ENCODE peak calls at places on chromosomes 3 and 15, in eight cellular contexts. Y is dorsolateral prefrontal cortex, V is fibroblast of the aortic adventitia, L is tibial artery, G is heart left ventricle, T is fibroblast of mammary gland, U is SK-N-SH, J is astrocyte of the spinal cord. Z is an unnamed sample.

GRCh38 chr3:396293-396692 is 199.7 kb downstream of the CHL1 start:
- DNase-seq in V (no peak), U (no peak), T (peak), Y (no peak), J (no peak), L (no peak), G (no peak), Z (no peak)

GRCh38 chr3:51319271-51319670 is 65.8 kb upstream of the MANF start:
- DNase-seq in Y (no peak), L (no peak), V (peak), T (no peak), U (no peak), J (no peak), G (no peak), Z (no peak)

GRCh38 chr3:174533286-174533685 is 325.8 kb upstream of the NAALADL2 start:
- DNase-seq in V (peak), U (no peak), L (no peak), Y (no peak), J (peak), G (no peak), T (peak), Z (no peak)

GRCh38 chr3:186570941-186571643 is 572 bp downstream of the DNAJB11 start:
- DNase-seq in U (no peak), Y (no peak), J (no peak), L (no peak), V (no peak), G (no peak), T (no peak), Z (no peak)

GRCh38 chr15:37100109-37100873 is at the start of gene MEIS2:
- DNase-seq in J (peak), Y (peak), G (peak), L (peak), T (peak), U (peak), V (peak), Z (peak)

GRCh38 chr15:74417230-74417629 is 16.5 kb downstream of the SEMA7A start:
- DNase-seq in T (peak), L (no peak), U (no peak), G (peak), J (peak), V (peak), Y (no peak), Z (no peak)

GRCh38 chr3:50189274-50189673 is 2.1 kb upstream of the GNAT1 start:
- DNase-seq in U (peak), T (peak), J (peak), G (peak), Y (peak), V (peak), L (peak), Z (peak)

GRCh38 chr3:44981220-44981619 is 5.2 kb downstream of the EXOSC7 start:
- DNase-seq in V (peak), Y (no peak), T (peak), L (no peak), U (no peak), J (no peak), G (no peak), Z (no peak)

GRCh38 chr15:65081758-65082157 is 5.2 kb downstream of the KBTBD13 start:
- DNase-seq in G (no peak), U (no peak), Y (no peak), V (no peak), T (no peak), L (no peak), J (no peak), Z (no peak)

GRCh38 chr3:104763007-104763406 is 603.7 kb upstream of the ALCAM start:
- DNase-seq in J (peak), T (peak), G (no peak), L (no peak), Y (no peak), V (peak), U (no peak), Z (peak)

GRCh38 chr15:64209680-64210334 is 47.0 kb upstream of the PPIB start:
- DNase-seq in J (peak), U (peak), Y (no peak), V (peak), G (no peak), T (peak), L (no peak), Z (no peak)

GRCh38 chr3:28253040-28253715 is 11.8 kb downstream of the CMC1 start:
- DNase-seq in G (no peak), T (no peak), Y (no peak), J (no peak), V (no peak), U (no peak), L (no peak), Z (no peak)

GRCh38 chr15:63823253-63823844 is 10.4 kb downstream of the HERC1 start:
- DNase-seq in G (no peak), J (no peak), U (no peak), L (no peak), T (no peak), Y (no peak), V (no peak), Z (no peak)

GRCh38 chr15:89346516-89346915 is 11.9 kb upstream of the POLG start:
- DNase-seq in G (no peak), U (no peak), Y (no peak), V (no peak), T (no peak), L (no peak), J (no peak), Z (no peak)

GRCh38 chr3:108602249-108602934 is 12.9 kb downstream of the DZIP3 start:
- DNase-seq in Y (no peak), U (no peak), G (no peak), T (no peak), V (no peak), J (no peak), L (no peak), Z (no peak)

GRCh38 chr15:63610209-63610841 is 13.1 kb downstream of the FBXL22 start:
- DNase-seq in L (peak), U (peak), T (peak), V (peak), J (peak), Y (peak), G (peak), Z (peak)

GRCh38 chr15:41568350-41569017 is 9.5 kb downstream of the TYRO3 start:
- DNase-seq in U (no peak), L (no peak), T (no peak), J (no peak), G (peak), V (no peak), Y (peak), Z (peak)

GRCh38 chr3:145519598-145520078 is 641.3 kb downstream of the PLOD2 start:
- DNase-seq in G (no peak), U (no peak), V (no peak), Y (no peak), L (no peak), J (no peak), T (no peak), Z (no peak)

GRCh38 chr3:190001426-190001825 is 119.3 kb downstream of the P3H2 start:
- DNase-seq in J (peak), Y (no peak), G (no peak), U (no peak), V (no peak), T (no peak), L (no peak), Z (no peak)

GRCh38 chr3:138049157-138049919 is 39.4 kb downstream of the CLDN18 start:
- DNase-seq in L (no peak), G (no peak), Y (no peak), V (peak), T (peak), U (no peak), J (peak), Z (no peak)

GRCh38 chr15:24054547-24055245 is 367.6 kb upstream of the NDN start:
- DNase-seq in J (peak), U (no peak), L (no peak), Y (no peak), T (no peak), G (no peak), V (no peak), Z (no peak)

GRCh38 chr3:177424541-177424940 is 227.3 kb upstream of the TBL1XR1 start:
- DNase-seq in Y (no peak), T (no peak), G (no peak), L (no peak), J (no peak), U (no peak), V (no peak), Z (no peak)

GRCh38 chr3:184578218-184578617 is 16.6 kb downstream of the EPHB3 start:
- DNase-seq in L (no peak), J (no peak), Y (no peak), T (no peak), V (no peak), U (no peak), G (no peak), Z (no peak)

GRCh38 chr3:46409735-46410489 is 2.9 kb downstream of the CCRL2 start:
- DNase-seq in Y (peak), G (peak), U (no peak), V (no peak), J (no peak), L (no peak), T (no peak), Z (no peak)

GRCh38 chr15:81027200-81027599 is 26.5 kb downstream of the TLNRD1 start:
- DNase-seq in Y (no peak), U (no peak), V (no peak), J (no peak), G (no peak), L (no peak), T (no peak), Z (no peak)

GRCh38 chr3:52171577-52172261 is 17.5 kb upstream of the POC1A start:
- DNase-seq in U (no peak), G (no peak), J (peak), L (no peak), T (peak), Y (no peak), V (peak), Z (no peak)

GRCh38 chr15:33384307-33384706 is 73.5 kb downstream of the RYR3 start:
- DNase-seq in V (no peak), G (no peak), L (no peak), T (no peak), J (no peak), U (no peak), Y (no peak), Z (no peak)

GRCh38 chr15:80875568-80875967 is 96.4 kb downstream of the CEMIP start:
- DNase-seq in G (peak), J (no peak), U (no peak), T (peak), L (peak), V (peak), Y (no peak), Z (peak)

GRCh38 chr15:34708422-34708821 is 46.4 kb downstream of the GJD2 start:
- DNase-seq in T (peak), L (no peak), V (peak), J (peak), Y (no peak), G (no peak), U (peak), Z (no peak)

GRCh38 chr15:72340366-72340765 is 20.4 kb upstream of the CELF6 start:
- DNase-seq in V (peak), Y (no peak), T (peak), L (no peak), J (no peak), U (no peak), G (no peak), Z (no peak)

GRCh38 chr15:90086868-90087268 is 15.4 kb downstream of the IDH2 start:
- DNase-seq in U (peak), T (peak), J (peak), V (peak), Y (no peak), L (no peak), G (no peak), Z (no peak)

GRCh38 chr3:150237490-150237889 is 170.6 kb upstream of the TSC22D2 start:
- DNase-seq in T (peak), J (peak), Y (no peak), V (peak), G (no peak), L (no peak), U (no peak), Z (no peak)

GRCh38 chr3:158330820-158331219 is 220.9 kb downstream of the RSRC1 start:
- DNase-seq in G (no peak), U (no peak), J (no peak), Y (no peak), V (peak), L (no peak), T (peak), Z (no peak)

GRCh38 chr3:29644261-29644660 is 363.4 kb downstream of the RBMS3 start:
- DNase-seq in J (no peak), G (no peak), T (peak), U (peak), V (peak), L (no peak), Y (no peak), Z (no peak)

GRCh38 chr3:19272296-19272695 is 124.0 kb downstream of the KCNH8 start:
- DNase-seq in U (no peak), T (no peak), L (no peak), J (no peak), Y (no peak), V (no peak), G (no peak), Z (no peak)

GRCh38 chr15:46151786-46152185 is 517.0 kb downstream of the SQOR start:
- DNase-seq in J (no peak), V (no peak), T (no peak), Y (no peak), L (no peak), G (no peak), U (no peak), Z (no peak)
- H3K4me3 ChIP-seq in J (no peak), V (no peak), T (no peak), Y (no peak), L (no peak), G (no peak), U (no peak), Z (no peak)

GRCh38 chr3:86991482-86991815 is 500 bp upstream of the VGLL3 start:
- DNase-seq in G (no peak), J (no peak), V (no peak), T (no peak), Y (no peak), U (no peak), L (no peak), Z (no peak)
- H3K4me3 ChIP-seq in G (peak), J (peak), V (peak), T (peak), Y (peak), U (peak), L (peak), Z (peak)

GRCh38 chr3:42758126-42758525 is 14.9 kb downstream of the CCDC13 start:
- DNase-seq in U (no peak), L (peak), T (no peak), Y (peak), G (no peak), V (no peak), J (no peak), Z (no peak)

GRCh38 chr3:42753757-42754156 is 19.3 kb downstream of the CCDC13 start:
- DNase-seq in V (no peak), T (no peak), J (no peak), Y (no peak), L (peak), U (no peak), G (no peak), Z (no peak)

GRCh38 chr3:42752961-42753360 is 20.1 kb downstream of the CCDC13 start:
- DNase-seq in G (no peak), L (no peak), V (no peak), J (no peak), Y (no peak), U (no peak), T (no peak), Z (no peak)

GRCh38 chr3:42756681-42757213 is 16.3 kb downstream of the CCDC13 start:
- DNase-seq in L (peak), U (no peak), Y (no peak), V (no peak), G (no peak), J (no peak), T (no peak), Z (no peak)

GRCh38 chr3:42755681-42756578 is 17.1 kb downstream of the CCDC13 start:
- DNase-seq in G (no peak), Y (peak), T (peak), V (peak), L (peak), U (peak), J (no peak), Z (no peak)
- H3K4me3 ChIP-seq in G (no peak), Y (no peak), T (no peak), V (no peak), L (no peak), U (no peak), J (no peak), Z (no peak)

DNA sequence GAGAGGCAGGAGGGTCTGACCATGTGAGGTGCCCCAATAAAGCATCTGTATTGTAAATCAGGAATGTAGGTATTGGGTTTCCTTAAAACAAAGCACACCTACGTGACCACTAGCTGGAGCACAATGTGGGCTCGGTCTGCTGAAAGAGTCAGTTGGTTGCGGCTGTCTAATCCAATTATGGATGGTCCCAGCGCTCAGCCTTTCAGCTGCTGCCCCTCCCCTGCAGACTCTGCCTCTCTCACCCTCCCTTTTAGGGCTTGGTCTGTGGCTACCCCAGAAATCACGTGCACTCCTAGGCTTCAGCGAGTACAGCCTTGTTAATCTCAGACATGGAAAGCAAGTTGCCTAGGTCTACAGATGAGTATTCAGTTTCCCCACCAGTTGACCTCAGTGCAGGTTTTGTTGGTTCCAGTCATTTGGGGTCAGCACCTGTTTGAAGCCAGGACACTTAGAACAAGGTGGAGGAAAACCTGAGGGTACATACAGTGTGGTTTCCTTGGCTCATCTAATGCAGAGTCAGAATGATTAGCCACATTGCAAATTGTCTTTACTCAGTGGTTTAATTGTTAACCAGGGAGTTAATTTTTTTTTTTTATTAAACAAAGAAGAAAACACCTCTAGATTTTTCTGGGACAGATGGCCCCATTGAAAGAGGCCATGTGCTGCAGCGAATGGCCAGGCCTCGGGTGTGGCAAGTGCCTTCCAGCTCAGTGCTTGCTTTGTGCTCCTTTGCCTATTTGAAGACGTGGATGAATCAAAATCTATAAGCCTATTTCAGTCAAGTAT is 137.7 kb downstream of the IGF1R start:
- DNase-seq in Y (no peak), J (no peak), U (no peak), T (no peak), V (no peak), L (no peak), G (peak), Z (no peak)
- H3K4me3 ChIP-seq in Y (no peak), J (no peak), U (no peak), T (no peak), V (no peak), L (no peak), G (no peak), Z (no peak)

GRCh38 chr3:152204218-152204617 is 64.5 kb upstream of the MBNL1 start:
- DNase-seq in L (no peak), J (no peak), Y (no peak), V (no peak), T (no peak), G (no peak), U (no peak), Z (no peak)

GRCh38 chr3:152203677-152204076 is 65.1 kb upstream of the MBNL1 start:
- DNase-seq in L (no peak), U (no peak), G (no peak), V (peak), Y (no peak), T (no peak), J (no peak), Z (no peak)

GRCh38 chr3:152205097-152205593 is 63.6 kb upstream of the MBNL1 start:
- DNase-seq in T (no peak), Y (no peak), J (no peak), G (no peak), U (no peak), V (no peak), L (no peak), Z (no peak)

GRCh38 chr3:152200476-152201422 is 68.0 kb upstream of the MBNL1 start:
- DNase-seq in T (no peak), L (no peak), V (peak), Y (no peak), U (no peak), J (no peak), G (no peak), Z (no peak)

DNA sequence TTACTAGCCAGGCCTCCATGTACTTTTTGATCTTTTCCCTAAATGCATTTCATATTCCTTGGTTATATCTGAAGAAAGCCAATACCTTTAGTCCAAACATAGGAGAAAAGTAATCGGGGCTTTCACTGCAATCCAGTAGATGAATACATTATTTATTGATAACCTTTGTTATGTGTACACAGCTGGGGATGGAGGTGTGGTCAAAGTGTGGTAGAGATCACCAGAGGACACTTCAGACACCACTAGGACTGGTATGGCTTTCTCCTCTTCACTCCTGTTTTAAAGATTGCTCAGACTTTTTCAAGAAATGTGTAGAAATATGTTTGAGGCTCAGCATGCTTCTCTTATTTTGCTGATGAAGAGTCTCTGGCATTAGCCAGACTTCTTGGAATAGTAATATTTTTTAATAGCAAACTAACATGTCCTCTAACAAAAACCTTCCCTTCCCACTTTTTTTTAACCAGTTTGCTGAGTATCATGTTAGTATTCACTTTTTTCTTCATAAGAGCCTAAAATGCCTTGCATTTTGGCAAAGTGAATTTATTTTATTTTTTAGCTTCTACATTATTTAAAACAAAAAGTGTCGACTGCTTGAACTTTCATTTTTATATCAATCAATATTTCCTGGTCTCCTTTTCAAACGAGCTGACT is 65.6 kb upstream of the MBNL1 start:
- DNase-seq in Y (no peak), U (no peak), L (no peak), G (no peak), J (no peak), T (no peak), V (peak), Z (no peak)
- H3K4me3 ChIP-seq in Y (peak), U (no peak), L (peak), G (peak), J (no peak), T (no peak), V (no peak), Z (peak)

GRCh38 chr3:128727996-128728395 is 2.0 kb downstream of the RAB7A start:
- DNase-seq in U (no peak), L (no peak), G (no peak), T (peak), Y (no peak), J (no peak), V (peak), Z (no peak)
- H3K4me3 ChIP-seq in U (peak), L (peak), G (peak), T (peak), Y (peak), J (no peak), V (peak), Z (no peak)

GRCh38 chr15:69997701-69998273 is 99.9 kb downstream of the TLE3 start:
- DNase-seq in Y (peak), V (peak), G (peak), J (peak), U (no peak), T (peak), L (peak), Z (no peak)
- H3K4me3 ChIP-seq in Y (no peak), V (no peak), G (no peak), J (no peak), U (no peak), T (no peak), L (no peak), Z (no peak)

Z was measured in ovary.